ENCODE peak calls at places on chromosome 1, in four cellular contexts. K, J, A and P are unnamed samples.

GRCh38 chr1:151823175-151823574 is 8.4 kb downstream of the RORC start:
- DNase-seq in A (no peak), K (no peak), J (no peak), P (no peak)

GRCh38 chr1:196467230-196467629 is 141.0 kb downstream of the KCNT2 start:
- DNase-seq in A (peak; percentile 9), K (no peak), J (no peak), P (no peak)

GRCh38 chr1:223095870-223096269 is 47.2 kb downstream of the TLR5 start:
- DNase-seq in J (no peak), A (no peak), K (no peak), P (no peak)

GRCh38 chr1:52963101-52963500 is 36.0 kb downstream of the SCP2 start:
- DNase-seq in K (no peak), J (no peak), A (no peak), P (no peak)

GRCh38 chr1:108644984-108645383 is 15.9 kb downstream of the HENMT1 start:
- DNase-seq in A (no peak), K (no peak), J (no peak), P (no peak)

GRCh38 chr1:223233410-223234163 is 90.5 kb upstream of the TLR5 start:
- DNase-seq in A (peak; percentile 61), K (no peak), J (no peak), P (peak; percentile 7)

GRCh38 chr1:27891196-27891889 is 19.0 kb downstream of the THEMIS2 start:
- DNase-seq in K (no peak), J (no peak), A (no peak), P (no peak)

GRCh38 chr1:205791568-205792180 is 16.4 kb upstream of the RAB29 start:
- DNase-seq in A (peak; percentile 44), K (peak; percentile 60), J (peak; percentile 27), P (peak; percentile 46)

GRCh38 chr1:53639251-53639721 is 99.7 kb downstream of the GLIS1 start:
- DNase-seq in K (no peak), J (no peak), A (peak; percentile 66), P (no peak)

GRCh38 chr1:29282135-29282923 is 46.0 kb downstream of the PTPRU start:
- DNase-seq in K (no peak), J (no peak), A (no peak), P (no peak)

GRCh38 chr1:15940110-15941043 is 35.5 kb downstream of the ZBTB17 start:
- DNase-seq in J (no peak), K (no peak), A (no peak), P (no peak)

GRCh38 chr1:53122847-53123461 is 19.5 kb downstream of the SLC1A7 start:
- DNase-seq in J (no peak), A (no peak), K (no peak), P (no peak)

GRCh38 chr1:234942869-234943501 is 185.7 kb downstream of the TOMM20 start:
- DNase-seq in K (no peak), A (no peak), J (no peak), P (no peak)

GRCh38 chr1:115338457-115338820 is 390 bp upstream of the NGF start:
- DNase-seq in A (no peak), K (no peak), J (no peak), P (no peak)

GRCh38 chr1:114340906-114341698 is 169.9 kb downstream of the TRIM33 start:
- DNase-seq in J (no peak), A (no peak), K (no peak), P (no peak)

GRCh38 chr1:190597361-190597760 is 119.7 kb upstream of the BRINP3 start:
- DNase-seq in A (no peak), K (no peak), J (no peak), P (no peak)

GRCh38 chr1:147853391-147853790 is 49.2 kb upstream of the GJA8 start:
- DNase-seq in K (no peak), A (peak; percentile 93), J (no peak), P (no peak)

GRCh38 chr1:209162651-209163050 is 420.9 kb upstream of the CAMK1G start:
- DNase-seq in K (no peak), J (no peak), A (peak; percentile 35), P (no peak)

GRCh38 chr1:69611316-69611715 is 43.6 kb downstream of the LRRC7 start:
- DNase-seq in J (no peak), A (no peak), K (no peak), P (no peak)

GRCh38 chr1:75632350-75632949 is 21.5 kb upstream of the SLC44A5 start:
- DNase-seq in J (no peak), A (peak; percentile 32), K (no peak), P (no peak)

GRCh38 chr1:61318319-61319125 is 236.2 kb downstream of the NFIA start:
- DNase-seq in J (no peak), A (peak; percentile 84), K (peak; percentile 15), P (no peak)

GRCh38 chr1:234643111-234643849 is 33.3 kb upstream of the IRF2BP2 start:
- DNase-seq in A (no peak), K (no peak), J (no peak), P (no peak)